ENCODE peak calls at places on chromosome 13, in nine cellular contexts. One of them, this sample, is unnamed.

GRCh38 chr13:35285677-35286076 is 190.8 kb downstream of the MAB21L1 start:
- DNase-seq in SK-N-SH: no peak
- DNase-seq in ovary: no peak
- DNase-seq in A549: no peak
- DNase-seq in transverse colon: no peak
- DNase-seq in sigmoid colon: no peak
- DNase-seq in tibial nerve: no peak
- DNase-seq in K562: no peak
- DNase-seq in stomach: no peak
- DNase-seq in this sample: no peak

GRCh38 chr13:84917252-84917878 is 881.9 kb downstream of the SLITRK6 start:
- DNase-seq in K562: no peak
- DNase-seq in tibial nerve: no peak
- DNase-seq in A549: no peak
- DNase-seq in ovary: no peak
- DNase-seq in sigmoid colon: no peak
- DNase-seq in stomach: no peak
- DNase-seq in transverse colon: no peak
- DNase-seq in SK-N-SH: peak
- DNase-seq in this sample: no peak

GRCh38 chr13:30192320-30193093 is 114.8 kb downstream of the KATNAL1 start:
- DNase-seq in K562: no peak
- DNase-seq in SK-N-SH: peak
- DNase-seq in transverse colon: no peak
- DNase-seq in A549: no peak
- DNase-seq in ovary: no peak
- DNase-seq in tibial nerve: no peak
- DNase-seq in stomach: no peak
- DNase-seq in sigmoid colon: no peak
- DNase-seq in this sample: no peak

GRCh38 chr13:27796544-27797227 is 4.4 kb downstream of the GSX1 start:
- DNase-seq in sigmoid colon: no peak
- DNase-seq in K562: no peak
- DNase-seq in tibial nerve: no peak
- DNase-seq in A549: no peak
- DNase-seq in stomach: no peak
- DNase-seq in transverse colon: no peak
- DNase-seq in SK-N-SH: no peak
- DNase-seq in ovary: no peak
- DNase-seq in this sample: no peak

GRCh38 chr13:98900442-98900841 is 77.4 kb downstream of the DOCK9 start:
- DNase-seq in transverse colon: no peak
- DNase-seq in stomach: no peak
- DNase-seq in tibial nerve: no peak
- DNase-seq in sigmoid colon: no peak
- DNase-seq in SK-N-SH: no peak
- DNase-seq in ovary: no peak
- DNase-seq in A549: no peak
- DNase-seq in K562: no peak
- DNase-seq in this sample: no peak

GRCh38 chr13:31807090-31807541 is 67.8 kb downstream of the RXFP2 start:
- DNase-seq in A549: no peak
- DNase-seq in K562: no peak
- DNase-seq in SK-N-SH: no peak
- DNase-seq in transverse colon: no peak
- DNase-seq in sigmoid colon: no peak
- DNase-seq in ovary: no peak
- DNase-seq in stomach: no peak
- DNase-seq in tibial nerve: no peak
- DNase-seq in this sample: no peak

GRCh38 chr13:100561599-100562204 is 26.9 kb downstream of the GGACT start:
- DNase-seq in stomach: no peak
- DNase-seq in SK-N-SH: no peak
- DNase-seq in ovary: no peak
- DNase-seq in A549: no peak
- DNase-seq in sigmoid colon: no peak
- DNase-seq in K562: no peak
- DNase-seq in transverse colon: no peak
- DNase-seq in tibial nerve: no peak
- DNase-seq in this sample: no peak

GRCh38 chr13:21825801-21826200 is 154.9 kb downstream of the FGF9 start:
- DNase-seq in tibial nerve: no peak
- DNase-seq in SK-N-SH: no peak
- DNase-seq in sigmoid colon: no peak
- DNase-seq in transverse colon: no peak
- DNase-seq in K562: no peak
- DNase-seq in A549: no peak
- DNase-seq in stomach: no peak
- DNase-seq in ovary: no peak
- DNase-seq in this sample: no peak

GRCh38 chr13:30121666-30122065 is 185.7 kb downstream of the KATNAL1 start:
- DNase-seq in stomach: no peak
- DNase-seq in SK-N-SH: no peak
- DNase-seq in sigmoid colon: no peak
- DNase-seq in transverse colon: no peak
- DNase-seq in ovary: no peak
- DNase-seq in A549: no peak
- DNase-seq in tibial nerve: no peak
- DNase-seq in K562: no peak
- DNase-seq in this sample: no peak

GRCh38 chr13:112744306-112745021 is 54.6 kb downstream of the ATP11A start:
- DNase-seq in ovary: no peak
- DNase-seq in A549: no peak
- DNase-seq in sigmoid colon: no peak
- DNase-seq in tibial nerve: no peak
- DNase-seq in stomach: no peak
- DNase-seq in transverse colon: no peak
- DNase-seq in SK-N-SH: no peak
- DNase-seq in K562: no peak
- DNase-seq in this sample: no peak

GRCh38 chr13:33109801-33110200 is 93.6 kb downstream of the KL start:
- DNase-seq in sigmoid colon: no peak
- DNase-seq in SK-N-SH: no peak
- DNase-seq in tibial nerve: no peak
- DNase-seq in ovary: no peak
- DNase-seq in stomach: no peak
- DNase-seq in K562: peak
- DNase-seq in transverse colon: no peak
- DNase-seq in A549: no peak
- DNase-seq in this sample: no peak

GRCh38 chr13:23350009-23350408 is 83.5 kb downstream of the SACS start:
- DNase-seq in transverse colon: no peak
- DNase-seq in sigmoid colon: no peak
- DNase-seq in K562: no peak
- DNase-seq in tibial nerve: no peak
- DNase-seq in A549: peak
- DNase-seq in stomach: no peak
- DNase-seq in SK-N-SH: no peak
- DNase-seq in ovary: no peak
- DNase-seq in this sample: no peak

GRCh38 chr13:43019811-43020210 is 3.6 kb upstream of the DNAJC15 start:
- DNase-seq in A549: no peak
- DNase-seq in ovary: no peak
- DNase-seq in tibial nerve: no peak
- DNase-seq in stomach: no peak
- DNase-seq in K562: no peak
- DNase-seq in SK-N-SH: no peak
- DNase-seq in sigmoid colon: no peak
- DNase-seq in transverse colon: no peak
- DNase-seq in this sample: no peak

GRCh38 chr13:103941506-103942148 is 875.4 kb upstream of the SLC10A2 start:
- DNase-seq in sigmoid colon: no peak
- DNase-seq in K562: no peak
- DNase-seq in SK-N-SH: no peak
- DNase-seq in tibial nerve: no peak
- DNase-seq in A549: no peak
- DNase-seq in ovary: no peak
- DNase-seq in stomach: no peak
- DNase-seq in transverse colon: no peak
- DNase-seq in this sample: no peak

GRCh38 chr13:23365652-23366051 is 67.8 kb downstream of the SACS start:
- DNase-seq in tibial nerve: no peak
- DNase-seq in sigmoid colon: no peak
- DNase-seq in ovary: no peak
- DNase-seq in transverse colon: no peak
- DNase-seq in A549: no peak
- DNase-seq in K562: no peak
- DNase-seq in stomach: no peak
- DNase-seq in SK-N-SH: no peak
- DNase-seq in this sample: no peak

GRCh38 chr13:98334620-98335205 is 157.6 kb upstream of the RNF113B start:
- DNase-seq in A549: no peak
- DNase-seq in K562: no peak
- DNase-seq in ovary: no peak
- DNase-seq in sigmoid colon: no peak
- DNase-seq in tibial nerve: no peak
- DNase-seq in transverse colon: no peak
- DNase-seq in SK-N-SH: no peak
- DNase-seq in stomach: no peak
- DNase-seq in this sample: no peak

GRCh38 chr13:28618595-28618994 is 40.3 kb upstream of the POMP start:
- DNase-seq in SK-N-SH: peak
- DNase-seq in K562: no peak
- DNase-seq in transverse colon: no peak
- DNase-seq in ovary: no peak
- DNase-seq in tibial nerve: no peak
- DNase-seq in stomach: no peak
- DNase-seq in A549: no peak
- DNase-seq in sigmoid colon: no peak
- DNase-seq in this sample: peak

GRCh38 chr13:58933475-58933874 is 1230.3 kb downstream of the DIAPH3 start:
- DNase-seq in A549: no peak
- DNase-seq in ovary: no peak
- DNase-seq in stomach: no peak
- DNase-seq in transverse colon: no peak
- DNase-seq in tibial nerve: no peak
- DNase-seq in SK-N-SH: no peak
- DNase-seq in sigmoid colon: no peak
- DNase-seq in K562: no peak
- DNase-seq in this sample: no peak

GRCh38 chr13:54536112-54536511 is 1507.5 kb downstream of the OLFM4 start:
- DNase-seq in stomach: no peak
- DNase-seq in ovary: no peak
- DNase-seq in K562: no peak
- DNase-seq in tibial nerve: no peak
- DNase-seq in sigmoid colon: no peak
- DNase-seq in A549: no peak
- DNase-seq in SK-N-SH: peak
- DNase-seq in transverse colon: no peak
- DNase-seq in this sample: no peak

GRCh38 chr13:45584816-45585215 is 30.7 kb downstream of the ERICH6B start:
- DNase-seq in stomach: no peak
- DNase-seq in ovary: no peak
- DNase-seq in K562: peak
- DNase-seq in SK-N-SH: no peak
- DNase-seq in A549: no peak
- DNase-seq in tibial nerve: no peak
- DNase-seq in sigmoid colon: no peak
- DNase-seq in transverse colon: no peak
- DNase-seq in this sample: no peak
- TF ChIP-seq CTCF in stomach: no peak
- TF ChIP-seq CTCF in ovary: no peak
- TF ChIP-seq CTCF in K562: peak
- TF ChIP-seq CTCF in SK-N-SH: no peak
- TF ChIP-seq CTCF in A549: no peak
- TF ChIP-seq CTCF in tibial nerve: no peak
- TF ChIP-seq CTCF in sigmoid colon: no peak
- TF ChIP-seq CTCF in transverse colon: no peak
- TF ChIP-seq CTCF in this sample: no peak

DNA sequence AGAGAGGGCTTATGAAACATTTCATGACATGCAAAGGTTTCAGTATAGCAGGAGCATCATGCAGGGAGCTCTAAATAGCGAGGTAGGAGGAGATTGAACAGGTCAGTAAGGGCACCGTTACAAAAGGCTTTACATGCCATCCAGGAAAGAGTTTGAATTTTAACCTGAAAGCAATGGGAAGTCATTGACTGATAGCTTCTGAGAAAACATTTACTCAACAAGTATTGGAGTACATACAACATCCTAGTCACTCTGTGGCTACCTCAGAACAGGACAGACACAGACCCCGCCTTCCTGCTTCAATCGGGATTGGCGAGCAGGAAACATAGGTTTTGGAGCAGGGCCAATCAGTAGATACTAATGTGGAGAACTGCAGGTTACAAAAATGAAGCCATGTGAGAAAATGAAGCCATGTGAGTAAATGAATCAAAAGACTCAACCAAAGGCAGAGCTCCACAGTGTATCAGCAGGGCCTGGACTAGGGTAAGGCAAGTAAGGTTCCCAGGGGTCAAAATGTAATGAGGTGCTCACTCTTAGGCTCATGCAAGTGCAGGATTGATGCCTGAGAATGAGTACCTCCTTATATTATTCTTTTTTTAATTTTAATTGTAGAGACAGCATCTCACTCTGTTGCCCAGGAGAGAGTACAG is 46.8 kb upstream of the FNDC3A start:
- DNase-seq in sigmoid colon: no peak
- DNase-seq in A549: no peak
- DNase-seq in K562: no peak
- DNase-seq in ovary: no peak
- DNase-seq in stomach: no peak
- DNase-seq in tibial nerve: no peak
- DNase-seq in SK-N-SH: no peak
- DNase-seq in transverse colon: no peak
- DNase-seq in this sample: no peak
- TF ChIP-seq EP300 in sigmoid colon: no peak
- TF ChIP-seq EP300 in A549: no peak
- TF ChIP-seq EP300 in K562: no peak
- TF ChIP-seq EP300 in ovary: no peak
- TF ChIP-seq EP300 in stomach: no peak
- TF ChIP-seq EP300 in tibial nerve: no peak
- TF ChIP-seq EP300 in SK-N-SH: no peak
- TF ChIP-seq EP300 in transverse colon: no peak
- TF ChIP-seq EP300 in this sample: no peak

GRCh38 chr13:44876782-44877324 is 112.4 kb downstream of the NUFIP1 start:
- DNase-seq in A549: no peak
- DNase-seq in SK-N-SH: no peak
- DNase-seq in stomach: no peak
- DNase-seq in K562: peak
- DNase-seq in ovary: no peak
- DNase-seq in transverse colon: no peak
- DNase-seq in tibial nerve: no peak
- DNase-seq in sigmoid colon: no peak
- DNase-seq in this sample: peak
- TF ChIP-seq CTCF in A549: no peak
- TF ChIP-seq CTCF in SK-N-SH: peak
- TF ChIP-seq CTCF in stomach: peak
- TF ChIP-seq CTCF in K562: peak
- TF ChIP-seq CTCF in ovary: no peak
- TF ChIP-seq CTCF in transverse colon: no peak
- TF ChIP-seq CTCF in tibial nerve: no peak
- TF ChIP-seq CTCF in sigmoid colon: no peak
- TF ChIP-seq CTCF in this sample: no peak

DNA sequence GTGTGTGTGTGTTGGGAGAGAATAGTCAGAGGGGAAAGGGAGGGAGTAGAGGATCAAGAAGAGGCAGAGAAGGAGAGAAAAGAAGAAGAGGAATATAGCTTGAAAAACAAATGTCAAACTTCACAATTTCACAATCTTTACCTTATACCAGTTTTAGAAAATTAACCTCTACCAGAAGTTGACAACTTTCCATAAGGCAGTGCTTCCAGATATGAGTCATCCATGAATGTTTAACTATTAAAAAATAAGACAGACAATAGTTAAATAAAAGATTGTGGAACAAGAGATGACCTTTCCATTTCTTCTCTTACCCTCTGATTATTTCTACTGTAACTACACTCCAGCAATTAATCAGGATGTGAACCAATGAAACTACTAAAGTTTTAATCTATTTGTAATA is 229.4 kb downstream of the ITGBL1 start:
- DNase-seq in A549: no peak
- DNase-seq in K562: no peak
- DNase-seq in stomach: no peak
- DNase-seq in SK-N-SH: no peak
- DNase-seq in tibial nerve: no peak
- DNase-seq in ovary: no peak
- DNase-seq in transverse colon: no peak
- DNase-seq in sigmoid colon: no peak
- DNase-seq in this sample: no peak
- TF ChIP-seq EP300 in A549: no peak
- TF ChIP-seq EP300 in K562: no peak
- TF ChIP-seq EP300 in stomach: no peak
- TF ChIP-seq EP300 in SK-N-SH: no peak
- TF ChIP-seq EP300 in tibial nerve: no peak
- TF ChIP-seq EP300 in ovary: no peak
- TF ChIP-seq EP300 in transverse colon: no peak
- TF ChIP-seq EP300 in sigmoid colon: no peak
- TF ChIP-seq EP300 in this sample: no peak

This sample was measured in upper lobe of left lung.